ENCODE peak calls at places on chromosomes 13 and 19, in six cellular contexts. O is fibroblast of pulmonary artery, Z is dorsolateral prefrontal cortex, B is AG09309, S is GM23338, N is prostate gland. Y is an unnamed sample.

GRCh38 chr13:78655906-78656305 is 3.0 kb downstream of the OBI1 start:
- DNase-seq in O (no peak), Z (no peak), B (no peak), S (no peak), N (no peak), Y (no peak)

GRCh38 chr19:518292-519231 is 11.3 kb downstream of the TPGS1 start:
- DNase-seq in O (peak; percentile 74), Z (no peak), B (no peak), S (peak; percentile 87), N (no peak), Y (no peak)

GRCh38 chr13:32001392-32001768 is 30.2 kb upstream of the FRY start:
- DNase-seq in O (peak; percentile 70), Z (no peak), B (no peak), S (peak; percentile 74), N (no peak), Y (no peak)

GRCh38 chr13:99196466-99197256 is 4.0 kb upstream of the UBAC2 start:
- DNase-seq in O (peak; percentile 9), Z (no peak), B (no peak), S (no peak), N (no peak), Y (no peak)

GRCh38 chr13:42992585-42993122 is 613 bp upstream of the EPSTI1 start:
- DNase-seq in O (no peak), Z (no peak), B (no peak), S (no peak), N (no peak), Y (no peak)

GRCh38 chr13:40389081-40389641 is 277.3 kb downstream of the FOXO1 start:
- DNase-seq in O (no peak), Z (no peak), B (no peak), S (no peak), N (no peak), Y (no peak)

GRCh38 chr13:114074671-114075315 is 57.6 kb downstream of the RASA3 start:
- DNase-seq in O (no peak), Z (peak; percentile 9), B (no peak), S (no peak), N (no peak), Y (no peak)

GRCh38 chr19:50432221-50432626 is 468 bp upstream of the MYBPC2 start:
- DNase-seq in O (peak; percentile 5), Z (no peak), B (no peak), S (peak; percentile 69), N (no peak), Y (no peak)

GRCh38 chr19:36898422-36898821 is 17.7 kb downstream of the ZNF829 start:
- DNase-seq in O (no peak), Z (no peak), B (no peak), S (no peak), N (no peak), Y (no peak)

GRCh38 chr13:48819376-48819775 is 156.3 kb upstream of the FNDC3A start:
- DNase-seq in O (no peak), Z (no peak), B (no peak), S (no peak), N (no peak), Y (no peak)

GRCh38 chr19:5324947-5325346 is 15.7 kb downstream of the PTPRS start:
- DNase-seq in O (no peak), Z (no peak), B (no peak), S (no peak), N (no peak), Y (no peak)

GRCh38 chr19:5330307-5330720 is 10.3 kb downstream of the PTPRS start:
- DNase-seq in O (no peak), Z (no peak), B (no peak), S (no peak), N (no peak), Y (no peak)

GRCh38 chr19:5329141-5329540 is 11.5 kb downstream of the PTPRS start:
- DNase-seq in O (no peak), Z (no peak), B (no peak), S (no peak), N (no peak), Y (no peak)

GRCh38 chr19:5326545-5326944 is 14.1 kb downstream of the PTPRS start:
- DNase-seq in O (no peak), Z (no peak), B (no peak), S (no peak), N (no peak), Y (no peak)

DNA sequence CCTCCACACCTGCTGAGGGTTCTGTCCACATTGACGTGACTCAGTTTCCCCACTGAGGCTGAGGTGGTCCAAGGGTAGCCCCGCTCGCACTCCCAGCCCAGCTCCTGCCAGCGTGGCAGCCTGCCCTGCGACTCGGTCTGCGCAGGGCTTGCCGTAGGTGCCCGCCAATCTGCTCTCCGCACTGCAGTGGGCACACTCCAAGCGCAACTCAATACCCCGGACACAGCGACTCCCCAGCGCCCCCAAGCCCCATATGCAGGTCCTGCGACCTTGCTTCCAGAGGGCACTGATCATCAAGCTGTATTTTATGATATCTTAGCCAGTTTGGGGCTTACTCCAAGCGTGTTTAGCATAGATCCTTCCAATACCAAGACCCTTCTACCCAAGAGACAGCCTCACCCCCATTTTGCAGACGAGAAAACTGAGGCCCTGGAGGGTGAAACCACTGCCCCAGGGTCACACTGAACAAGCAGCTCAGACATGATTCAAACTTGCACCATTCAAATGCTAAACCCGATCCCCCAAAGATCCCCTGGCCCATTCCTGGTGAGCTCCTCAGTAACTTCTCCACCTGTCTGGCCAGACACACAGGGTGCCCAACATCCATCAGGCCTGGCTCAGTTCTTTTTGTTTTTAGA is 13.5 kb downstream of the PTPRS start:
- DNase-seq in O (no peak), Z (no peak), B (no peak), S (peak; percentile 68), N (no peak), Y (no peak)
- TF ChIP-seq CTCF in O (no peak), Z (no peak), B (no peak), S (peak; percentile 59), N (no peak), Y (no peak)

DNA sequence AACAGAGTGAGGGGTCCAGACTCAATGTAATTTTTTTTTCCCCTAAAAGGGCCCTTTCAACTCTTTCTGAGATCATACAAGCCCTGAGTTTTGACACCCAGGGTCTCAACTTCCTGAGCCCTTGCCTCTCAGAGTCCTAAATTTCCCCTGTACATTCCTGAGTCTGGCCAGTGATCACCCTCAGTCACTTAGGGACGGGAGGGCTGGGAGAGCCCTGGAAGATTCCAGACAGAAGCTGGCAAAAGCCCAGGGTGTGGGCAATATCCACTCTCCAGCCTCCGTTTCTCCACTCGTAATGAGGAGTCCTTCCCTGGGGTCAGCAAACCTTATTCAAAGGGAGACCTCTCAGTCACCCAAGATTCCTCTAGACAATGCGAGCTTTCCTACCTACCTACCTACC is 1.6 kb downstream of the PPP1R13L start:
- DNase-seq in O (no peak), Z (no peak), B (no peak), S (no peak), N (no peak), Y (no peak)
- H3K4me3 ChIP-seq in O (peak overlapping the region; percentile 76), Z (no peak overlapping the region), B (no peak overlapping the region), S (peak overlapping the region; percentile 88), N (no peak overlapping the region), Y (no peak overlapping the region)

DNA sequence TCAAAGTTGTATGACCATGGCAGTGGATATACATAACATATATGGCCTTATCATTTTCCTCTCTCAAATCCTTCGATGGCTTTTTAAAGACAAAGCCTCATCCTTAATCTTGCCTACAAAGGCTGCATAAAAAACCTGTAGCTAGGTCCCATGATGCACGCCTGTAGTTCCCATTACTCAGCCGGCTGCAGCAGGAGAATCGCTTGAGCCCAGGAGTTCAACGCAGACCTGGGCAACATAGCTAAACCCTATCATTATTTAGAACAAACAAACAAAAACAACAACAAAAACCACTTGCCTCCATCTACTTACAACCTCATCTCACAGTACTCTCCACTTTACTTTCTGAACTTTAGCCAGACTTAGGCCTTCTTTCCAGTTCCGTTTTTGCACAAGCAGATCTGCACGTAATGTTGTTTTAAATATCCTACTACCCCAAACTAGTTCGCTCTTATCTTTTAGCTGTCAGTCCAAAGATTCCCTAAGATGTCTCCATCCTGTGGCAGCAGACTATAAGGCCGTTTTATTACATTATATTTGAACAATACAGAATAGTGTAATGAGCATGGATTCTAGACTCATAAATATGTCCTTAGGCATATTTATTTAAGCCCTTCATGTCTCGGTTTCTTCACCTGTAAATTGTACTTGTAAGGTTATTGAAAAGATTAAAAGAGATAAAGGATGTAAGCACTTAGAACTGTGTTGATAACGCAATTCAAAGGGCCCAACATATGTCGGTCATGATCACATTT is 969 bp upstream of the POMP start:
- DNase-seq in O (peak; percentile 53), Z (no peak), B (no peak), S (no peak), N (no peak), Y (no peak)
- TF ChIP-seq CTCF in O (peak; percentile 19), Z (no peak), B (peak; percentile 24), S (peak; percentile 19), N (no peak), Y (no peak)

GRCh38 chr19:55063492-55063843 is 520 bp upstream of the RDH13 start:
- DNase-seq in O (no peak), Z (no peak), B (no peak), S (no peak), N (no peak), Y (no peak)
- H3K4me3 ChIP-seq in O (peak overlapping the region; percentile 64), Z (peak overlapping the region; percentile 92), B (no peak overlapping the region), S (no peak overlapping the region), N (peak overlapping the region; percentile 82), Y (no peak overlapping the region)

GRCh38 chr13:55999709-56000108 is 1141.0 kb upstream of the PRR20A start:
- DNase-seq in O (no peak), Z (no peak), B (no peak), S (peak; percentile 69), N (no peak), Y (no peak)
- TF ChIP-seq CTCF in O (no peak), Z (no peak), B (no peak), S (peak; percentile 65), N (no peak), Y (no peak)

DNA sequence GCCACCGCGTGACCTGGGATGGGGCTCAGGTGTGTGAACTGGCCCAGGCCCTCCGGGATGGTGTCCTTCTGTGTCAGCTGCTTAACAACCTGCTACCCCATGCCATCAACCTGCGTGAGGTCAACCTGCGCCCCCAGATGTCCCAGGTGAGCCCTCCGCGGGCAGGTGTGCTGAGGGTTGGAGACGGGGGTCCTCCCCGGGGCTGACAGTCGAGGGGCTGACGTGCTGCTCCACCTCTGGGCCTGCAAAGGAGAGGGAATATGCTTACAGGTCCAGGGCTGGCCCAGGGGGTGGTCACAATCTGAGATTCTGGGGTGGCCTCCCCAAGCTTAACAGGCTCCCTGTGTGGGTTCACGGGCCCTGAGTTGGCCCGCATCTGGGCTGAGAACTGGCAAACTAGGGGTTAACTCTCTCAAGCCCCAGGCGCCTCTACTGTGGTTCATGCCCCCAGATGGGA is 386 bp downstream of the VAV1 start:
- DNase-seq in O (no peak), Z (no peak), B (no peak), S (no peak), N (no peak), Y (no peak)
- H3K4me3 ChIP-seq in O (no peak overlapping the region), Z (peak overlapping the region; percentile 17), B (no peak overlapping the region), S (no peak overlapping the region), N (peak overlapping the region; percentile 21), Y (peak overlapping the region; percentile 56)

DNA sequence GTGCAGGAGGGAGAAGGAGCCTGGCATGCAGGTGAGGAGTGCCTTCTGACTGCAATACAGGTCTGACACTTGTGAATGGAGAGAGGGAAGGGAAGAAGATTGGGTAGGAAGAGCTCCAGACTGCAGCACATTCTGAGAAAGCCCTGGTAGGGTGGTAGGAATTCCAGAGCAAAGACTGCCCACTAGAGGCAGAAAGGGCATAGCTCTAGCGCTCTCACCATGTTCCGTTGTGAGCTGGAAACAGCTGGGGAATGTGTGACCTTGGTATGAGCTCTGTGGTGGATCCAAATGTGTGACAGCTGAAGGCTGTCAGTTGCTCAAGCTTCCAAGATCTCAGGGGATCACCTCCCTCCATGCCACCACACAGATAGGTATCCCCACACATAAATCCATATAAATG is 2.9 kb upstream of the MTUS2 start:
- DNase-seq in O (no peak), Z (no peak), B (no peak), S (peak; percentile 56), N (no peak), Y (no peak)
- TF ChIP-seq CTCF in O (no peak), Z (no peak), B (no peak), S (peak; percentile 44), N (no peak), Y (no peak)

Y was measured in lung.